ENCODE peak calls at places on chromosomes 2 and 18, in four cellular contexts. One of them, this sample, is unnamed.

GRCh38 chr2:233287871-233288270 is 19.7 kb upstream of the SAG start:
- DNase-seq in B cell: no peak
- DNase-seq in IMR-90: no peak
- DNase-seq in HL-60: no peak
- DNase-seq in this sample: no peak

GRCh38 chr2:136141510-136142154 is 23.7 kb upstream of the CXCR4 start:
- DNase-seq in B cell: no peak
- DNase-seq in IMR-90: no peak
- DNase-seq in HL-60: peak
- DNase-seq in this sample: no peak

GRCh38 chr2:26352892-26353291 is 6.3 kb upstream of the ADGRF3 start:
- DNase-seq in B cell: no peak
- DNase-seq in IMR-90: peak
- DNase-seq in HL-60: no peak
- DNase-seq in this sample: no peak

GRCh38 chr18:47755102-47755456 is 175.4 kb downstream of the SMAD2 start:
- DNase-seq in B cell: no peak
- DNase-seq in IMR-90: no peak
- DNase-seq in HL-60: no peak
- DNase-seq in this sample: no peak

GRCh38 chr2:25960920-25961319 is 21.4 kb downstream of the KIF3C start:
- DNase-seq in B cell: no peak
- DNase-seq in IMR-90: peak
- DNase-seq in HL-60: peak
- DNase-seq in this sample: peak

GRCh38 chr2:16324971-16325612 is 340.5 kb downstream of the CYRIA start:
- DNase-seq in B cell: no peak
- DNase-seq in IMR-90: no peak
- DNase-seq in HL-60: no peak
- DNase-seq in this sample: no peak

GRCh38 chr2:116716444-116716843 is 1098.0 kb upstream of the DDX18 start:
- DNase-seq in B cell: no peak
- DNase-seq in IMR-90: no peak
- DNase-seq in HL-60: no peak
- DNase-seq in this sample: no peak

GRCh38 chr2:189517847-189518535 is 62.6 kb downstream of the SLC40A1 start:
- DNase-seq in B cell: no peak
- DNase-seq in IMR-90: peak
- DNase-seq in HL-60: no peak
- DNase-seq in this sample: no peak

GRCh38 chr2:177784449-177784845 is 288.1 kb downstream of the PDE11A start:
- DNase-seq in B cell: no peak
- DNase-seq in IMR-90: peak
- DNase-seq in HL-60: no peak
- DNase-seq in this sample: no peak

GRCh38 chr18:27315001-27315400 is 129.9 kb upstream of the CHST9 start:
- DNase-seq in B cell: no peak
- DNase-seq in IMR-90: no peak
- DNase-seq in HL-60: no peak
- DNase-seq in this sample: no peak

GRCh38 chr2:219285894-219286425 is 6.8 kb downstream of the DNAJB2 start:
- DNase-seq in B cell: no peak
- DNase-seq in IMR-90: peak
- DNase-seq in HL-60: no peak
- DNase-seq in this sample: peak

GRCh38 chr2:11830708-11831301 is 84.4 kb downstream of the LPIN1 start:
- DNase-seq in B cell: no peak
- DNase-seq in IMR-90: no peak
- DNase-seq in HL-60: no peak
- DNase-seq in this sample: no peak

GRCh38 chr2:11831415-11831814 is 85.0 kb downstream of the LPIN1 start:
- DNase-seq in B cell: no peak
- DNase-seq in IMR-90: no peak
- DNase-seq in HL-60: no peak
- DNase-seq in this sample: no peak

GRCh38 chr2:11828933-11829323 is 82.5 kb downstream of the LPIN1 start:
- DNase-seq in B cell: no peak
- DNase-seq in IMR-90: no peak
- DNase-seq in HL-60: no peak
- DNase-seq in this sample: no peak

GRCh38 chr2:11829324-11829946 is 83.0 kb downstream of the LPIN1 start:
- DNase-seq in B cell: peak
- DNase-seq in IMR-90: peak
- DNase-seq in HL-60: peak
- DNase-seq in this sample: no peak

GRCh38 chr2:11829947-11830707 is 83.7 kb downstream of the LPIN1 start:
- DNase-seq in B cell: peak
- DNase-seq in IMR-90: peak
- DNase-seq in HL-60: peak
- DNase-seq in this sample: peak
- TF ChIP-seq CTCF in B cell: no peak
- TF ChIP-seq CTCF in IMR-90: peak
- TF ChIP-seq CTCF in HL-60: no peak
- TF ChIP-seq CTCF in this sample: no peak

DNA sequence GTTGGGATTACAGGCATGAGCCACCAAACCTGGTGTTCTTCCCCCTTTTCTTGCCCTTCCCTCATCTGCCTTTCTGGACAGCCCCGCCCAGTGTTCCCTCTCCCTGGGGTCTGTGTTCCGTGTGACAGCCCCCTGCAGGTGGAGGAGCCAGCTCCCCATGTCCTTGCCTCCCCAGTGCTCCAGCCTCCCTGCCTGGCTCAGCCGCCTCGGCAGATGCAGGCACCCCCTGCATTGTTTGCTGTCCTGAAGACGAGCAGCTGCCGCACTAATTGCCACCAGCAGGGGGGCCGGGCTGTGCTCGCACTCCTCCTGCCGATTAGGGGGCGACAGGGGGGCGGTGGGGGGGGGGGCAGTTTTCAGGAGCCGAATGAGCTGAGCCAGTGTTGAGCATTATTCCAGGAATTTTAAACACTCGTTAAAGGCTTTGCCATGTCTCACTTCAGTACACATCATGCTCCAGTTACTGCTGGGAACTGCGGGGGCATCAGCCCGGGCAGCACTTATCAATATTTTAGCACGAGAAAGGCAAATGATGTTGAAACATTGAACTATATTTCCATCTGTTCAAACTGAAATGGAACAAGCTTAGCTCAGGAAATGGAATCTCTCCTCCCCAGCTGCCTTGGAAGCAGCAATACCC is 23.3 kb downstream of the SIX3 start:
- DNase-seq in B cell: no peak
- DNase-seq in IMR-90: no peak
- DNase-seq in HL-60: no peak
- DNase-seq in this sample: no peak
- TF ChIP-seq CTCF in B cell: peak
- TF ChIP-seq CTCF in IMR-90: peak
- TF ChIP-seq CTCF in HL-60: no peak
- TF ChIP-seq CTCF in this sample: no peak

DNA sequence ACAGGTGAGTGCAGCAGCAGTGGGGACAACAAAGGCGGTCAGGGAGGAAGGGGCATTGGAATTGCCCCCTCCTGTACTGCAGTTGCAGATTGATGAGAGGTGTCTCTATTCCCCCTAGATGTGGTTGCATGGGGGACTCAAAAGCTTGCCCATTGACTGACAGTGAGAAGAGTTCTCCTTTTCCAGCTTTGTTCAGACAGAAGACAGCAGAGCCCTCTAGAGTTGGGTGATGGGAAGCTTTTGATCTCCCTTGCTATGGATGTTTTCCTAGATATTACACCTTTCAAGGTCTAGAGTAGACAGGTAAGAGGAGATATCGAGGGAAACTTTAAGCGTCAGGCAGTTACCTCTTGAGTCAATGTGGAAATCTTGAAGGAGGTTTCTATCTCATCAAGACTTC is 2.9 kb downstream of the PROKR1 start:
- DNase-seq in B cell: no peak
- DNase-seq in IMR-90: no peak
- DNase-seq in HL-60: no peak
- DNase-seq in this sample: no peak
- TF ChIP-seq CTCF in B cell: no peak
- TF ChIP-seq CTCF in IMR-90: peak
- TF ChIP-seq CTCF in HL-60: peak
- TF ChIP-seq CTCF in this sample: no peak

DNA sequence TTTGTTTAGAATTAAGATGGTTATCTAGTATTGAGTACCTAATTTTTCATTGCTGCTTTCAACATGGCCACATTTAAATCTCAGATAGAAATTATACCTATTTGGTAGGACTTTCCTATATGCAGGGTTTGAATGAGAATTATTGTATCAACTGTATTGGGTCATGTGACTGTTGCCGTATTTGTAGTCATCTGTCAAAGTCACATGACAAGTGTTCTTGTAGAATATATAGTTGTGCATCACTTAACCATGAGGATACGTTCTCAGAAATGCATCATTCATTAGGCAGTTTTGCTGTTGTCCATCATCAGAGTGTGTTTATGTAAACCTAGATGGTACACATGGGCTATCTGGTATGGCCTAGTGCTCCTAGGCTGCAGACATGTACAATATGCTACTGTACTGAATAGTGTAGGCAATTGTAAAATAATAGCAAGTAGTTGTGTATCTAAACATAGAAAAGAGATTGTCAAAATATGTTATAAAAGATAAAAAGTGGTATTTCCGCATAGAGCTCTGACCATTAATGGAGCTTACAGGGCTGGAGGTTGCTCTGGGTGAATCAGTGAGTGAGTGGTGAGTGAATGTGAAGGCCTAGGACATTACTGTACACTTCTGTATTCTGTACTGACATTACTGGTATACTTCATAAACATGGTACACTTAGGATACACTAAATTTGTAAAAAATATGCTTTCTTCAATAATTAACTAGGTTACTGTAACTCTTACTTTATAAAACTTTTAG is 123.7 kb downstream of the MAP4K4 start:
- DNase-seq in B cell: no peak
- DNase-seq in IMR-90: peak
- DNase-seq in HL-60: no peak
- DNase-seq in this sample: no peak
- TF ChIP-seq CTCF in B cell: no peak
- TF ChIP-seq CTCF in IMR-90: no peak
- TF ChIP-seq CTCF in HL-60: no peak
- TF ChIP-seq CTCF in this sample: no peak

DNA sequence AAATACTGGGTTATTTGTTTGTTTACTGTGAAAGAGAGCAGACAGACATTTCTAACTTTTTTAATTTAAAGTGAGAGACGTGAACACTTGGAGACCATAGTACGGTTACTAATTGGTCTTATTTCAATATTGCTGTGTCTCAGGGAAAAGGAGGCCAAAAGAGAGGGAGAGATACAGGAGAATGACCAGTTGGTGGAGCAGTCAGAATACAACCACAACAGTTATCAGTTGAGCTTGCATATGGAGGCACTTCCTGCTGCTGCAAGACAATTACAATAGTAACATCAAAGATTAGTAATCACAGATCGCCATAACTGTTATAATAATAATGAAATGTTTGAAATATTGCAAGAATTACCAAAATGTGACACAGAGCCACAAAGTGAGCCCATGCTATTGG is 58.2 kb downstream of the TWSG1 start:
- DNase-seq in B cell: no peak
- DNase-seq in IMR-90: no peak
- DNase-seq in HL-60: no peak
- DNase-seq in this sample: no peak
- TF ChIP-seq CTCF in B cell: no peak
- TF ChIP-seq CTCF in IMR-90: no peak
- TF ChIP-seq CTCF in HL-60: no peak
- TF ChIP-seq CTCF in this sample: no peak

GRCh38 chr2:167844714-167845530 is 402.5 kb downstream of the STK39 start:
- DNase-seq in B cell: no peak
- DNase-seq in IMR-90: no peak
- DNase-seq in HL-60: no peak
- DNase-seq in this sample: no peak
- TF ChIP-seq CTCF in B cell: no peak
- TF ChIP-seq CTCF in IMR-90: no peak
- TF ChIP-seq CTCF in HL-60: no peak
- TF ChIP-seq CTCF in this sample: no peak

GRCh38 chr2:9764153-9764778 is 79.0 kb upstream of the TAF1B start:
- DNase-seq in B cell: no peak
- DNase-seq in IMR-90: no peak
- DNase-seq in HL-60: no peak
- DNase-seq in this sample: no peak

GRCh38 chr2:9768388-9768787 is 74.9 kb upstream of the TAF1B start:
- DNase-seq in B cell: no peak
- DNase-seq in IMR-90: no peak
- DNase-seq in HL-60: no peak
- DNase-seq in this sample: no peak

GRCh38 chr2:9763356-9764152 is 79.7 kb upstream of the TAF1B start:
- DNase-seq in B cell: no peak
- DNase-seq in IMR-90: peak
- DNase-seq in HL-60: no peak
- DNase-seq in this sample: no peak

GRCh38 chr2:9767656-9768281 is 75.5 kb upstream of the TAF1B start:
- DNase-seq in B cell: no peak
- DNase-seq in IMR-90: no peak
- DNase-seq in HL-60: no peak
- DNase-seq in this sample: no peak

DNA sequence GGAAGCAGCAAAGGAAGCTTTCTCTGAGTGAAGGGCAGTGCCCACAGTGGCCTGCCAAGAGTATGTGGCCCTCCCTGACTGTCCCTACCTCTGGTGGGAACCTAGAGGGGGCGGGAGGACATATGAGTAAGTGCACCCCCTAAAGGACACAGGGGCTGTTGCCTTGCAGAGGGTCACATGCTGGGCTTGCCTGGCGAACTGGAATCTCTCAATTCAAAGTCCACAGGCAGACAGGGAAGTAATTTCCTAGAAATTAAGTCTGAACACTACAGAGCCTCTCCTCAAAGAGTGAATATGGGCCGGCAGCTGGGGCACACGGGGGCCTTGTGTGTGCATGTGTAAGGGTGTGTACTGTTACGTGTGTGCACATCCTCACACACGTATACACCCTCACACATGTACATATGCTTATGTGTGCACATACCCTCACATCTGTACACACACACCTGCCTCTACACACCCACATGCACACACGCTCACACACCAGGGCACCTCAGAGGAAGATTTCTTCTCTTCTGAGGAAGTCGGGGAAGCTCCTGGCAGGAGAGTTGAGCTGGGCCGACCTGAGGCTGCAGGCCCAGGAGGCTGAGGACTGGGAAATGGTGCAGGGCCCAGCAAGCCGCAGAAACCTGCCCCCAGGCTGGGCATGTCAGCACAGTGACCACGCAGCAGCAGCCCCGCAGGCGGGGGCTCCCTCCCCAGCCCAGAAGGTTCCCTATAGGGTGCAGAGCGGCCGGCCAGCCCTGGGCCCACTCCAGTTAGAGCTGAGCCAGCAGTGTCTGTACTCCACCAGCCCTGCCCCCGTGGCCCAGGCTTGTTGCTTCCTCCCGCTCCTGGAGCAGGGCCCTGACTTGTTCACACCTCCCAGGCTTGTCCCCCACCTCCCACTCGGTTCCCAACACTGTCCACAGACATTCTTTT is 77.4 kb upstream of the TAF1B start:
- DNase-seq in B cell: no peak
- DNase-seq in IMR-90: no peak
- DNase-seq in HL-60: no peak
- DNase-seq in this sample: no peak
- TF ChIP-seq CTCF in B cell: no peak
- TF ChIP-seq CTCF in IMR-90: no peak
- TF ChIP-seq CTCF in HL-60: no peak
- TF ChIP-seq CTCF in this sample: no peak

GRCh38 chr2:155250800-155251199 is 552.3 kb downstream of the KCNJ3 start:
- DNase-seq in B cell: no peak
- DNase-seq in IMR-90: no peak
- DNase-seq in HL-60: no peak
- DNase-seq in this sample: no peak
- TF ChIP-seq CTCF in B cell: no peak
- TF ChIP-seq CTCF in IMR-90: no peak
- TF ChIP-seq CTCF in HL-60: no peak
- TF ChIP-seq CTCF in this sample: no peak

GRCh38 chr18:55085557-55086285 is 126.5 kb upstream of the CCDC68 start:
- DNase-seq in B cell: no peak
- DNase-seq in IMR-90: no peak
- DNase-seq in HL-60: no peak
- DNase-seq in this sample: no peak
- TF ChIP-seq CTCF in B cell: no peak
- TF ChIP-seq CTCF in IMR-90: no peak
- TF ChIP-seq CTCF in HL-60: no peak
- TF ChIP-seq CTCF in this sample: no peak

This sample was measured in CD14-positive monocyte.